ENCODE peak calls at places on chromosomes 5 and 9, in seven cellular contexts. E is posterior vena cava; S is NCI-H2081; F is hepatic stellate cell; Q is A549; L is activated T-helper 1 cell treated with anti-CD3 and anti-CD28 coated beads, Interleukin-2, amount 50 U/mL, for 16 hours; P is cardiac muscle cell. D is an unnamed sample.
A peak's percentile ranks its signal among the peaks of the same experiment; 100 is the strongest.

GRCh38 chr5:62206150-62206829 is 99.7 kb upstream of the KIF2A start:
- DNase-seq in E (no peak), S (no peak), F (peak; percentile 8), Q (peak; percentile 28), L (no peak), P (peak; percentile 6), D (peak; percentile 2)

GRCh38 chr5:34658023-34658422 is 1.9 kb downstream of the RAI14 start:
- DNase-seq in E (no peak), S (no peak), F (peak; percentile 36), Q (peak; percentile 82), L (no peak), P (peak; percentile 21), D (peak; percentile 66)

GRCh38 chr5:12526113-12526512 is 621.9 kb upstream of the CTNND2 start:
- DNase-seq in E (no peak), S (no peak), F (no peak), Q (no peak), L (no peak), P (no peak), D (no peak)

GRCh38 chr9:6944093-6944551 is 186.3 kb downstream of the KDM4C start:
- DNase-seq in E (no peak), S (peak; percentile 70), F (peak; percentile 14), Q (no peak), L (no peak), P (peak; percentile 86), D (peak; percentile 82)

GRCh38 chr5:177290816-177291596 is 12.5 kb downstream of the RAB24 start:
- DNase-seq in E (no peak), S (no peak), F (no peak), Q (no peak), L (no peak), P (no peak), D (no peak)

GRCh38 chr5:2762744-2763532 is 11.5 kb upstream of the IRX2 start:
- DNase-seq in E (peak; percentile 71), S (no peak), F (no peak), Q (no peak), L (no peak), P (no peak), D (no peak)

GRCh38 chr5:119049824-119050449 is 20.9 kb upstream of the DMXL1 start:
- DNase-seq in E (no peak), S (no peak), F (peak; percentile 53), Q (no peak), L (no peak), P (peak; percentile 82), D (no peak)

GRCh38 chr5:39794511-39794910 is 369.7 kb upstream of the DAB2 start:
- DNase-seq in E (no peak), S (no peak), F (peak; percentile 65), Q (no peak), L (no peak), P (no peak), D (peak; percentile 4)

GRCh38 chr9:124813496-124814177 is 36.7 kb downstream of the OLFML2A start:
- DNase-seq in E (no peak), S (no peak), F (no peak), Q (no peak), L (no peak), P (no peak), D (no peak)

GRCh38 chr9:2234371-2234893 is 219.3 kb downstream of the SMARCA2 start:
- DNase-seq in E (no peak), S (no peak), F (no peak), Q (no peak), L (no peak), P (peak; percentile 67), D (no peak)

GRCh38 chr5:1751026-1751863 is 48.4 kb downstream of the MRPL36 start:
- DNase-seq in E (peak; percentile 62), S (no peak), F (no peak), Q (no peak), L (no peak), P (no peak), D (no peak)

GRCh38 chr9:109115931-109116541 is 3.7 kb downstream of the TMEM245 start:
- DNase-seq in E (no peak), S (no peak), F (no peak), Q (no peak), L (no peak), P (peak; percentile 76), D (no peak)

GRCh38 chr9:81559741-81560140 is 129.6 kb downstream of the TLE1 start:
- DNase-seq in E (no peak), S (no peak), F (peak; percentile 66), Q (peak; percentile 51), L (no peak), P (peak; percentile 95), D (peak; percentile 28)

GRCh38 chr9:114386886-114387677 is 700 bp downstream of the AKNA start:
- DNase-seq in E (peak; percentile 88), S (no peak), F (no peak), Q (no peak), L (no peak), P (peak; percentile 24), D (peak; percentile 23)

GRCh38 chr9:133238851-133239532 is 29.9 kb upstream of the OBP2B start:
- DNase-seq in E (no peak), S (no peak), F (peak; percentile 79), Q (peak; percentile 96), L (peak; percentile 34), P (peak; percentile 87), D (peak; percentile 82)

GRCh38 chr5:134462047-134462575 is 50.4 kb upstream of the CDKN2AIPNL start:
- DNase-seq in E (peak; percentile 46), S (no peak), F (no peak), Q (no peak), L (no peak), P (no peak), D (no peak)

GRCh38 chr5:160262665-160263064 is 33.4 kb downstream of the FABP6 start:
- DNase-seq in E (no peak), S (no peak), F (peak; percentile 31), Q (no peak), L (no peak), P (peak; percentile 25), D (peak; percentile 70)

GRCh38 chr9:33142531-33142930 is 24.6 kb downstream of the B4GALT1 start:
- DNase-seq in E (peak; percentile 34), S (no peak), F (no peak), Q (no peak), L (no peak), P (no peak), D (no peak)

GRCh38 chr5:671459-672328 is 21.5 kb downstream of the TPPP start:
- DNase-seq in E (peak; percentile 93), S (peak; percentile 89), F (peak; percentile 86), Q (peak; percentile 75), L (peak; percentile 40), P (peak; percentile 64), D (peak; percentile 74)

GRCh38 chr9:38067892-38068615 is 973 bp downstream of the SHB start:
- DNase-seq in E (no peak), S (no peak), F (no peak), Q (no peak), L (no peak), P (no peak), D (no peak)

GRCh38 chr9:96719538-96720315 is 58.2 kb downstream of the ZNF510 start:
- DNase-seq in E (no peak), S (no peak), F (no peak), Q (no peak), L (no peak), P (peak; percentile 5), D (peak; percentile 21)

GRCh38 chr9:571745-572144 is 269.8 kb upstream of the DMRT1 start:
- DNase-seq in E (no peak), S (no peak), F (no peak), Q (no peak), L (no peak), P (no peak), D (no peak)

GRCh38 chr5:57232293-57233033 is 58.6 kb downstream of the GPBP1 start:
- DNase-seq in E (no peak), S (no peak), F (no peak), Q (no peak), L (no peak), P (no peak), D (no peak)

GRCh38 chr5:14684757-14685156 is 20.2 kb downstream of the OTULIN start:
- DNase-seq in E (no peak), S (no peak), F (no peak), Q (no peak), L (no peak), P (no peak), D (no peak)

GRCh38 chr9:137795156-137795666 is 82.4 kb upstream of the CACNA1B start:
- DNase-seq in E (peak; percentile 10), S (no peak), F (no peak), Q (no peak), L (no peak), P (no peak), D (no peak)